ENCODE peak calls at places on chromosomes 1 and 21, in nine cellular contexts. Y, N, W, A, H, G, D, X and T are unnamed samples.

GRCh38 chr1:211327341-211327921 is 798 bp downstream of the TRAF5 start:
- DNase-seq in Y (no peak), N (peak), W (peak), A (peak), H (no peak), G (no peak), D (peak), X (no peak), T (no peak)

GRCh38 chr1:107776898-107777663 is 187.9 kb downstream of the VAV3 start:
- DNase-seq in Y (no peak), N (no peak), W (no peak), A (no peak), H (no peak), G (no peak), D (no peak), X (no peak), T (no peak)

GRCh38 chr1:29504709-29505410 is 268.5 kb downstream of the PTPRU start:
- DNase-seq in Y (no peak), N (no peak), W (no peak), A (no peak), H (no peak), G (no peak), D (no peak), X (no peak), T (no peak)

GRCh38 chr1:247360991-247361721 is 29.5 kb upstream of the ZNF496 start:
- DNase-seq in Y (no peak), N (no peak), W (no peak), A (peak), H (no peak), G (peak), D (no peak), X (no peak), T (peak)

GRCh38 chr1:41478118-41478748 is 6.2 kb downstream of the EDN2 start:
- DNase-seq in Y (no peak), N (no peak), W (no peak), A (no peak), H (no peak), G (no peak), D (no peak), X (no peak), T (no peak)

GRCh38 chr1:164718821-164719220 is 159.8 kb downstream of the PBX1 start:
- DNase-seq in Y (no peak), N (no peak), W (no peak), A (peak), H (no peak), G (no peak), D (peak), X (no peak), T (no peak)

GRCh38 chr1:65812065-65812464 is 19.4 kb downstream of the PDE4B start:
- DNase-seq in Y (no peak), N (peak), W (peak), A (peak), H (peak), G (peak), D (peak), X (no peak), T (peak)

GRCh38 chr21:33028759-33029511 is 3.2 kb downstream of the OLIG2 start:
- DNase-seq in Y (no peak), N (no peak), W (no peak), A (no peak), H (no peak), G (peak), D (no peak), X (no peak), T (peak)

GRCh38 chr1:2082064-2082463 is 31.9 kb downstream of the PRKCZ start:
- DNase-seq in Y (no peak), N (no peak), W (no peak), A (no peak), H (no peak), G (no peak), D (no peak), X (no peak), T (no peak)

GRCh38 chr1:181135815-181136737 is 47.6 kb downstream of the IER5 start:
- DNase-seq in Y (no peak), N (peak), W (peak), A (peak), H (no peak), G (peak), D (peak), X (no peak), T (peak)